ENCODE peak calls at places on chromosomes 3 and 15, in ten cellular contexts. W is B cell; H is HT1080; J is NCI-H1694; K is fibroblast of pulmonary artery; Q is stimulated activated CD4-positive, alpha-beta T cell treated with anti-CD3 and anti-CD28 coated beads, Interleukin-2, amount 100 ng/mL, for 24 hours; U is T-helper 2 cell; V is activated CD8-positive, alpha-beta memory T cell treated with anti-CD3 and anti-CD28 coated beads for 48 hours; L is posterior vena cava; A is NCI-H1105. E is an unnamed sample.

GRCh38 chr15:67384761-67385160 is 130.2 kb downstream of the IQCH start:
- DNase-seq in W (no peak), H (no peak), J (no peak), K (no peak), Q (no peak), U (no peak), V (no peak), L (no peak), A (no peak), E (no peak)

GRCh38 chr3:188826574-188826973 is 345.2 kb upstream of the TPRG1 start:
- DNase-seq in W (no peak), H (no peak), J (no peak), K (no peak), Q (no peak), U (no peak), V (no peak), L (no peak), A (no peak), E (no peak)

GRCh38 chr3:38627956-38628355 is 21.5 kb downstream of the SCN5A start:
- DNase-seq in W (no peak), H (peak), J (no peak), K (peak), Q (peak), U (no peak), V (no peak), L (no peak), A (no peak), E (peak)

GRCh38 chr3:9420850-9421549 is 23.6 kb downstream of the SETD5 start:
- DNase-seq in W (no peak), H (peak), J (no peak), K (peak), Q (no peak), U (no peak), V (no peak), L (no peak), A (no peak), E (peak)

GRCh38 chr3:196835081-196835480 is 32.6 kb upstream of the SENP5 start:
- DNase-seq in W (no peak), H (no peak), J (no peak), K (no peak), Q (no peak), U (no peak), V (no peak), L (no peak), A (no peak), E (no peak)

GRCh38 chr15:58568157-58568571 is 136.4 kb downstream of the LIPC start:
- DNase-seq in W (no peak), H (peak), J (no peak), K (peak), Q (no peak), U (no peak), V (no peak), L (no peak), A (peak), E (no peak)

GRCh38 chr3:35651456-35651855 is 12.1 kb downstream of the ARPP21 start:
- DNase-seq in W (no peak), H (no peak), J (no peak), K (peak), Q (no peak), U (no peak), V (no peak), L (no peak), A (no peak), E (no peak)

GRCh38 chr15:56052389-56053045 is 59.1 kb upstream of the NEDD4 start:
- DNase-seq in W (no peak), H (peak), J (no peak), K (peak), Q (no peak), U (no peak), V (no peak), L (no peak), A (no peak), E (peak)

GRCh38 chr3:173862701-173863100 is 465.2 kb downstream of the NLGN1 start:
- DNase-seq in W (no peak), H (no peak), J (no peak), K (no peak), Q (no peak), U (no peak), V (no peak), L (no peak), A (no peak), E (no peak)

GRCh38 chr15:100801256-100801900 is 78.3 kb upstream of the ALDH1A3 start:
- DNase-seq in W (no peak), H (no peak), J (no peak), K (no peak), Q (no peak), U (no peak), V (no peak), L (no peak), A (no peak), E (no peak)